ENCODE peak calls at places on chromosome 18, in five cellular contexts. One of them, this sample, is unnamed.

GRCh38 chr18:77000527-77000926 is 132.1 kb downstream of the MBP start:
- DNase-seq in NB4: peak; percentile 56
- DNase-seq in NCI-H345: peak; percentile 51
- DNase-seq in stimulated activated naive CD8-positive, alpha-beta T cell treated with anti-CD3 and anti-CD28 coated beads, Interleukin-15, Interleukin-2, amounts not matched to agents 100 U/mL and 50 U/mL, for 24 hours: peak; percentile 66
- DNase-seq in activated CD4-positive, alpha-beta T cell treated with anti-CD3 and anti-CD28 coated beads, Interleukin-2, amount 50 U/mL, for 48 hours: peak; percentile 65
- DNase-seq in this sample: peak; percentile 39

GRCh38 chr18:6731197-6731596 is 1.7 kb downstream of the ARHGAP28 start:
- DNase-seq in NCI-H345: no peak
- DNase-seq in activated CD4-positive, alpha-beta T cell treated with anti-CD3 and anti-CD28 coated beads, Interleukin-2, amount 50 U/mL, for 48 hours: no peak
- DNase-seq in NB4: no peak
- DNase-seq in stimulated activated naive CD8-positive, alpha-beta T cell treated with anti-CD3 and anti-CD28 coated beads, Interleukin-15, Interleukin-2, amounts not matched to agents 100 U/mL and 50 U/mL, for 24 hours: no peak
- DNase-seq in this sample: no peak

GRCh38 chr18:6746386-6746960 is 17.0 kb downstream of the ARHGAP28 start:
- DNase-seq in NCI-H345: no peak
- DNase-seq in activated CD4-positive, alpha-beta T cell treated with anti-CD3 and anti-CD28 coated beads, Interleukin-2, amount 50 U/mL, for 48 hours: no peak
- DNase-seq in stimulated activated naive CD8-positive, alpha-beta T cell treated with anti-CD3 and anti-CD28 coated beads, Interleukin-15, Interleukin-2, amounts not matched to agents 100 U/mL and 50 U/mL, for 24 hours: no peak
- DNase-seq in NB4: no peak
- DNase-seq in this sample: no peak

GRCh38 chr18:45775241-45775676 is 50.2 kb upstream of the SIGLEC15 start:
- DNase-seq in stimulated activated naive CD8-positive, alpha-beta T cell treated with anti-CD3 and anti-CD28 coated beads, Interleukin-15, Interleukin-2, amounts not matched to agents 100 U/mL and 50 U/mL, for 24 hours: peak; percentile 78
- DNase-seq in NB4: no peak
- DNase-seq in activated CD4-positive, alpha-beta T cell treated with anti-CD3 and anti-CD28 coated beads, Interleukin-2, amount 50 U/mL, for 48 hours: peak; percentile 81
- DNase-seq in NCI-H345: no peak
- DNase-seq in this sample: peak; percentile 49

GRCh38 chr18:3931542-3932112 is 481.7 kb downstream of the TGIF1 start:
- DNase-seq in NCI-H345: no peak
- DNase-seq in stimulated activated naive CD8-positive, alpha-beta T cell treated with anti-CD3 and anti-CD28 coated beads, Interleukin-15, Interleukin-2, amounts not matched to agents 100 U/mL and 50 U/mL, for 24 hours: no peak
- DNase-seq in NB4: no peak
- DNase-seq in activated CD4-positive, alpha-beta T cell treated with anti-CD3 and anti-CD28 coated beads, Interleukin-2, amount 50 U/mL, for 48 hours: no peak
- DNase-seq in this sample: no peak

GRCh38 chr18:58988595-58988994 is 123.9 kb downstream of the ZNF532 start:
- DNase-seq in NB4: no peak
- DNase-seq in activated CD4-positive, alpha-beta T cell treated with anti-CD3 and anti-CD28 coated beads, Interleukin-2, amount 50 U/mL, for 48 hours: no peak
- DNase-seq in stimulated activated naive CD8-positive, alpha-beta T cell treated with anti-CD3 and anti-CD28 coated beads, Interleukin-15, Interleukin-2, amounts not matched to agents 100 U/mL and 50 U/mL, for 24 hours: no peak
- DNase-seq in NCI-H345: no peak
- DNase-seq in this sample: no peak

GRCh38 chr18:49560277-49561126 is 1.4 kb upstream of the LIPG start:
- DNase-seq in NCI-H345: peak; percentile 74
- DNase-seq in stimulated activated naive CD8-positive, alpha-beta T cell treated with anti-CD3 and anti-CD28 coated beads, Interleukin-15, Interleukin-2, amounts not matched to agents 100 U/mL and 50 U/mL, for 24 hours: peak; percentile 16
- DNase-seq in activated CD4-positive, alpha-beta T cell treated with anti-CD3 and anti-CD28 coated beads, Interleukin-2, amount 50 U/mL, for 48 hours: peak; percentile 15
- DNase-seq in NB4: no peak
- DNase-seq in this sample: peak; percentile 46

GRCh38 chr18:78892721-78893120 is 86.9 kb upstream of the SALL3 start:
- DNase-seq in NB4: no peak
- DNase-seq in activated CD4-positive, alpha-beta T cell treated with anti-CD3 and anti-CD28 coated beads, Interleukin-2, amount 50 U/mL, for 48 hours: no peak
- DNase-seq in stimulated activated naive CD8-positive, alpha-beta T cell treated with anti-CD3 and anti-CD28 coated beads, Interleukin-15, Interleukin-2, amounts not matched to agents 100 U/mL and 50 U/mL, for 24 hours: no peak
- DNase-seq in NCI-H345: no peak
- DNase-seq in this sample: no peak

GRCh38 chr18:79869591-79870368 is 72.0 kb downstream of the KCNG2 start:
- DNase-seq in activated CD4-positive, alpha-beta T cell treated with anti-CD3 and anti-CD28 coated beads, Interleukin-2, amount 50 U/mL, for 48 hours: no peak
- DNase-seq in NCI-H345: no peak
- DNase-seq in stimulated activated naive CD8-positive, alpha-beta T cell treated with anti-CD3 and anti-CD28 coated beads, Interleukin-15, Interleukin-2, amounts not matched to agents 100 U/mL and 50 U/mL, for 24 hours: no peak
- DNase-seq in NB4: peak; percentile 30
- DNase-seq in this sample: no peak

GRCh38 chr18:28588884-28589549 is 412.1 kb upstream of the CDH2 start:
- DNase-seq in NCI-H345: no peak
- DNase-seq in NB4: no peak
- DNase-seq in stimulated activated naive CD8-positive, alpha-beta T cell treated with anti-CD3 and anti-CD28 coated beads, Interleukin-15, Interleukin-2, amounts not matched to agents 100 U/mL and 50 U/mL, for 24 hours: no peak
- DNase-seq in activated CD4-positive, alpha-beta T cell treated with anti-CD3 and anti-CD28 coated beads, Interleukin-2, amount 50 U/mL, for 48 hours: no peak
- DNase-seq in this sample: no peak

GRCh38 chr18:78776151-78776550 is 203.5 kb upstream of the SALL3 start:
- DNase-seq in stimulated activated naive CD8-positive, alpha-beta T cell treated with anti-CD3 and anti-CD28 coated beads, Interleukin-15, Interleukin-2, amounts not matched to agents 100 U/mL and 50 U/mL, for 24 hours: no peak
- DNase-seq in NCI-H345: no peak
- DNase-seq in activated CD4-positive, alpha-beta T cell treated with anti-CD3 and anti-CD28 coated beads, Interleukin-2, amount 50 U/mL, for 48 hours: no peak
- DNase-seq in NB4: no peak
- DNase-seq in this sample: no peak

GRCh38 chr18:32450026-32450681 is 20.5 kb downstream of the GAREM1 start:
- DNase-seq in NB4: no peak
- DNase-seq in stimulated activated naive CD8-positive, alpha-beta T cell treated with anti-CD3 and anti-CD28 coated beads, Interleukin-15, Interleukin-2, amounts not matched to agents 100 U/mL and 50 U/mL, for 24 hours: no peak
- DNase-seq in NCI-H345: no peak
- DNase-seq in activated CD4-positive, alpha-beta T cell treated with anti-CD3 and anti-CD28 coated beads, Interleukin-2, amount 50 U/mL, for 48 hours: no peak
- DNase-seq in this sample: no peak

GRCh38 chr18:79423211-79424007 is 27.7 kb downstream of the NFATC1 start:
- DNase-seq in stimulated activated naive CD8-positive, alpha-beta T cell treated with anti-CD3 and anti-CD28 coated beads, Interleukin-15, Interleukin-2, amounts not matched to agents 100 U/mL and 50 U/mL, for 24 hours: no peak
- DNase-seq in NCI-H345: no peak
- DNase-seq in activated CD4-positive, alpha-beta T cell treated with anti-CD3 and anti-CD28 coated beads, Interleukin-2, amount 50 U/mL, for 48 hours: no peak
- DNase-seq in NB4: no peak
- DNase-seq in this sample: no peak

GRCh38 chr18:78980279-78980771 is 707 bp downstream of the SALL3 start:
- DNase-seq in NCI-H345: no peak
- DNase-seq in stimulated activated naive CD8-positive, alpha-beta T cell treated with anti-CD3 and anti-CD28 coated beads, Interleukin-15, Interleukin-2, amounts not matched to agents 100 U/mL and 50 U/mL, for 24 hours: no peak
- DNase-seq in activated CD4-positive, alpha-beta T cell treated with anti-CD3 and anti-CD28 coated beads, Interleukin-2, amount 50 U/mL, for 48 hours: no peak
- DNase-seq in NB4: no peak
- DNase-seq in this sample: peak; percentile 61

GRCh38 chr18:62781893-62782292 is 66.6 kb downstream of the PHLPP1 start:
- DNase-seq in NCI-H345: peak; percentile 58
- DNase-seq in activated CD4-positive, alpha-beta T cell treated with anti-CD3 and anti-CD28 coated beads, Interleukin-2, amount 50 U/mL, for 48 hours: no peak
- DNase-seq in NB4: peak; percentile 19
- DNase-seq in stimulated activated naive CD8-positive, alpha-beta T cell treated with anti-CD3 and anti-CD28 coated beads, Interleukin-15, Interleukin-2, amounts not matched to agents 100 U/mL and 50 U/mL, for 24 hours: no peak
- DNase-seq in this sample: no peak

GRCh38 chr18:12841070-12841469 is 43.0 kb downstream of the PTPN2 start:
- DNase-seq in stimulated activated naive CD8-positive, alpha-beta T cell treated with anti-CD3 and anti-CD28 coated beads, Interleukin-15, Interleukin-2, amounts not matched to agents 100 U/mL and 50 U/mL, for 24 hours: no peak
- DNase-seq in NCI-H345: no peak
- DNase-seq in NB4: no peak
- DNase-seq in activated CD4-positive, alpha-beta T cell treated with anti-CD3 and anti-CD28 coated beads, Interleukin-2, amount 50 U/mL, for 48 hours: no peak
- DNase-seq in this sample: no peak

GRCh38 chr18:48892146-48892855 is 58.5 kb downstream of the SMAD7 start:
- DNase-seq in activated CD4-positive, alpha-beta T cell treated with anti-CD3 and anti-CD28 coated beads, Interleukin-2, amount 50 U/mL, for 48 hours: no peak
- DNase-seq in NCI-H345: peak; percentile 54
- DNase-seq in NB4: no peak
- DNase-seq in stimulated activated naive CD8-positive, alpha-beta T cell treated with anti-CD3 and anti-CD28 coated beads, Interleukin-15, Interleukin-2, amounts not matched to agents 100 U/mL and 50 U/mL, for 24 hours: no peak
- DNase-seq in this sample: peak; percentile 94

GRCh38 chr18:79523738-79524180 is 128.0 kb downstream of the NFATC1 start:
- DNase-seq in activated CD4-positive, alpha-beta T cell treated with anti-CD3 and anti-CD28 coated beads, Interleukin-2, amount 50 U/mL, for 48 hours: peak; percentile 80
- DNase-seq in NB4: peak; percentile 75
- DNase-seq in stimulated activated naive CD8-positive, alpha-beta T cell treated with anti-CD3 and anti-CD28 coated beads, Interleukin-15, Interleukin-2, amounts not matched to agents 100 U/mL and 50 U/mL, for 24 hours: peak; percentile 83
- DNase-seq in NCI-H345: no peak
- DNase-seq in this sample: no peak

GRCh38 chr18:31555971-31556747 is 35.5 kb upstream of the TTR start:
- DNase-seq in stimulated activated naive CD8-positive, alpha-beta T cell treated with anti-CD3 and anti-CD28 coated beads, Interleukin-15, Interleukin-2, amounts not matched to agents 100 U/mL and 50 U/mL, for 24 hours: peak; percentile 20
- DNase-seq in activated CD4-positive, alpha-beta T cell treated with anti-CD3 and anti-CD28 coated beads, Interleukin-2, amount 50 U/mL, for 48 hours: peak; percentile 15
- DNase-seq in NCI-H345: peak; percentile 60
- DNase-seq in NB4: peak; percentile 69
- DNase-seq in this sample: peak; percentile 67

GRCh38 chr18:35710581-35710980 is 129.0 kb downstream of the GALNT1 start:
- DNase-seq in NCI-H345: no peak
- DNase-seq in stimulated activated naive CD8-positive, alpha-beta T cell treated with anti-CD3 and anti-CD28 coated beads, Interleukin-15, Interleukin-2, amounts not matched to agents 100 U/mL and 50 U/mL, for 24 hours: no peak
- DNase-seq in NB4: no peak
- DNase-seq in activated CD4-positive, alpha-beta T cell treated with anti-CD3 and anti-CD28 coated beads, Interleukin-2, amount 50 U/mL, for 48 hours: no peak
- DNase-seq in this sample: peak; percentile 13

GRCh38 chr18:28594034-28594433 is 417.1 kb upstream of the CDH2 start:
- DNase-seq in stimulated activated naive CD8-positive, alpha-beta T cell treated with anti-CD3 and anti-CD28 coated beads, Interleukin-15, Interleukin-2, amounts not matched to agents 100 U/mL and 50 U/mL, for 24 hours: no peak
- DNase-seq in NCI-H345: no peak
- DNase-seq in activated CD4-positive, alpha-beta T cell treated with anti-CD3 and anti-CD28 coated beads, Interleukin-2, amount 50 U/mL, for 48 hours: no peak
- DNase-seq in NB4: no peak
- DNase-seq in this sample: no peak